ENCODE peak calls at places on chromosome 7, in four cellular contexts. R is lower leg skin; I is CD4-positive, alpha-beta T cell; O is tibial artery. B is an unnamed sample.

GRCh38 chr7:116438274-116438673 is 61.3 kb upstream of the CAV2 start:
- DNase-seq in R (no peak), I (no peak), O (no peak), B (no peak)

GRCh38 chr7:155490697-155491628 is 33.0 kb downstream of the EN2 start:
- DNase-seq in R (peak; percentile 24), I (no peak), O (no peak), B (no peak)

GRCh38 chr7:46257766-46258448 is 336.8 kb upstream of the IGFBP3 start:
- DNase-seq in R (no peak), I (no peak), O (no peak), B (no peak)

GRCh38 chr7:132275811-132276210 is 300.5 kb downstream of the PLXNA4 start:
- DNase-seq in R (no peak), I (no peak), O (no peak), B (no peak)

GRCh38 chr7:149598721-149599308 is 101.2 kb upstream of the ZNF746 start:
- DNase-seq in R (no peak), I (no peak), O (no peak), B (no peak)

GRCh38 chr7:17679427-17679826 is 260.9 kb downstream of the SNX13 start:
- DNase-seq in R (peak; percentile 78), I (no peak), O (peak; percentile 54), B (no peak)

GRCh38 chr7:50047716-50048115 is 45.3 kb downstream of the ZPBP start:
- DNase-seq in R (no peak), I (no peak), O (no peak), B (no peak)

GRCh38 chr7:131108212-131108980 is 219.3 kb upstream of the MKLN1 start:
- DNase-seq in R (no peak), I (no peak), O (no peak), B (no peak)

GRCh38 chr7:151244156-151244870 is 4.2 kb downstream of the SMARCD3 start:
- DNase-seq in R (no peak), I (peak; percentile 42), O (no peak), B (no peak)

GRCh38 chr7:116957874-116958273 is 4.6 kb downstream of the ST7 start:
- DNase-seq in R (no peak), I (no peak), O (no peak), B (no peak)

GRCh38 chr7:151107882-151108281 is 21.6 kb downstream of the AGAP3 start:
- DNase-seq in R (no peak), I (no peak), O (no peak), B (no peak)

GRCh38 chr7:98727146-98727709 is 110.1 kb downstream of the NPTX2 start:
- DNase-seq in R (no peak), I (no peak), O (no peak), B (no peak)

GRCh38 chr7:46178685-46179084 is 257.6 kb upstream of the IGFBP3 start:
- DNase-seq in R (no peak), I (no peak), O (no peak), B (no peak)

GRCh38 chr7:130356121-130356759 is 11.6 kb downstream of the CPA5 start:
- DNase-seq in R (peak; percentile 43), I (no peak), O (peak; percentile 34), B (peak; percentile 80)

GRCh38 chr7:69967699-69968450 is 369.6 kb downstream of the AUTS2 start:
- DNase-seq in R (no peak), I (no peak), O (no peak), B (no peak)

GRCh38 chr7:151315038-151315655 is 26.5 kb upstream of the NUB1 start:
- DNase-seq in R (peak; percentile 80), I (peak; percentile 62), O (peak; percentile 70), B (peak; percentile 78)

GRCh38 chr7:668139-668871 is 58.2 kb upstream of the DNAAF5 start:
- DNase-seq in R (peak; percentile 32), I (no peak), O (peak; percentile 41), B (no peak)

GRCh38 chr7:151121380-151122170 is 35.3 kb downstream of the AGAP3 start:
- DNase-seq in R (no peak), I (no peak), O (no peak), B (no peak)

GRCh38 chr7:74606909-74607255 is 50.6 kb upstream of the GTF2I start:
- DNase-seq in R (no peak), I (no peak), O (no peak), B (no peak)

GRCh38 chr7:81527651-81528050 is 242.2 kb downstream of the HGF start:
- DNase-seq in R (no peak), I (no peak), O (no peak), B (no peak)

GRCh38 chr7:50540785-50541579 is 24.2 kb downstream of the DDC start:
- DNase-seq in R (no peak), I (no peak), O (no peak), B (no peak)

GRCh38 chr7:101913876-101914275 is 96.5 kb downstream of the CUX1 start:
- DNase-seq in R (no peak), I (no peak), O (no peak), B (no peak)

GRCh38 chr7:24970676-24971075 is 9.3 kb downstream of the OSBPL3 start:
- DNase-seq in R (no peak), I (no peak), O (no peak), B (no peak)

GRCh38 chr7:70674268-70675025 is 457.5 kb upstream of the GALNT17 start:
- DNase-seq in R (no peak), I (no peak), O (no peak), B (no peak)

GRCh38 chr7:88218836-88219605 is 817 bp downstream of the SRI start:
- DNase-seq in R (peak; percentile 37), I (no peak), O (peak; percentile 44), B (no peak)

GRCh38 chr7:130895006-130895750 is 161.2 kb upstream of the KLF14 start:
- DNase-seq in R (no peak), I (no peak), O (no peak), B (no peak)

GRCh38 chr7:99498546-99498944 is 1.5 kb downstream of the ZNF394 start:
- DNase-seq in R (no peak), I (no peak), O (no peak), B (no peak)

GRCh38 chr7:92730808-92731207 is 105.6 kb downstream of the CDK6 start:
- DNase-seq in R (no peak), I (no peak), O (no peak), B (no peak)

GRCh38 chr7:37128644-37129043 is 320.0 kb downstream of the ELMO1 start:
- DNase-seq in R (no peak), I (no peak), O (no peak), B (no peak)

GRCh38 chr7:26555971-26556830 is 264.5 kb downstream of the SNX10 start:
- DNase-seq in R (no peak), I (no peak), O (no peak), B (no peak)

GRCh38 chr7:108094933-108095710 is 35.0 kb downstream of the LAMB4 start:
- DNase-seq in R (peak; percentile 78), I (no peak), O (peak; percentile 43), B (no peak)

DNA sequence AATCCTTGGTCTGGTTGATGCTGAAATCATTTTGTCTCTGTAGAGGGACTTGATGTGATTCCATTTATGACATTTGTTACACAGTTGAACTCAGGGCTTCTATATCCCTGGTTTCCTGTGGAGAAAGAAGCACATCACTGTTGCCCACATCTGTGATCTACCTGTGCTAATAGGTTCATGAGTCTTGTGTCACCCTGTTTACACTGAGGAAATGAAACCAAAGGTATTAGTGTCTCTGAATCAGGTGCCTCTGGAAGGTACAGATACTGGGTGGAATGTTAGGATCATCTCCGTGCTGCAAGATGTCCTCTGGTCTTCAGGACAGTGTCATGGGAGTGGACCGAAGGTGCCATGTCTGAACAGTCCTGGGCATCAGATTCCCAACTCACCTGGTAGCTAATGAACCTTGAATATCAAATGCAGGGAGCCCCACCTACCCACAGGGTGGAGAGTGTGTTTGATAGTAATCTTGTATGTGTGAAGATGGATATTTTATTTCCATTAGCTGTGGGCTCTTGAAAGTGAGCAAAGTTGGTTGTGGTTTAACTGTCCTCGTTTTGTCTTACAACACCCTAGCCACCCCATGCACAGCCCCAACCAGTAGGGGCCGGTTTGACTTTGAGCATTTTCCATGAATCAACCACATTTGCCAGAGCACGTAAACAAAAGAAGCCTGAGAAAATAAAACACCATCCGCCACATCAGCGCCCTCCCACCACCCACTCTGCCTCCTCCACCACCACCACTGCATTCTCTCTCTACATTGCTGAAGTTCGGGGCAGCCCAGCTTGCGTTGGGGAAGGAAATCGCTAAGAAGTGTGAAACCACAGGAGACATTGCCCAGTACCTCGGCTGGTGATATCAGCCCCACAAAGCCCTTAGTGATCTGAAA is 40.7 kb downstream of the TARP start:
- DNase-seq in R (no peak), I (peak; percentile 38), O (no peak), B (no peak)
- TF ChIP-seq CTCF in R (no peak), I (no peak), O (no peak), B (no peak)

DNA sequence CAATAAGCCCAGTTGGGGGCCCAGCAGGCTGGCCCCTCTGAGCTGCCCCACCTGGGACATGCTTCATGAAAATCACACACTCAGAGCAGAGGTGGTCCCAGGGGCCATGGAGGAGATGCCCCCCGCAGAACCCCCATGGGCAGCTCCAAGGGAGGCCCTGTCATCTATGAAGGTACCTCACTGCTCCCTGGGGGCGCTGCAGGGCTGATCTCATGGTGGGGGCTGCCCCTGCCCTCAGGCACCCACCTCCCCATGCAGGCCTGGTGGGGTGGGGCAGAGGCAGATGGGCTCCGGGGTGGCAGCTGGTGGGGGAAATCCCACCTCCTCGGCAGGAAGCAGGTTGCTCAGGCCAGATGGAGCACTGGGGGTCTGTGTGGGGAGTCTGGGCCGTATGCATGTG is 60.5 kb downstream of the YKT6 start:
- DNase-seq in R (no peak), I (no peak), O (no peak), B (no peak)
- TF ChIP-seq CTCF in R (no peak), I (no peak), O (no peak), B (no peak)

GRCh38 chr7:124996778-124997177 is 67.2 kb upstream of the POT1 start:
- DNase-seq in R (no peak), I (no peak), O (no peak), B (no peak)
- TF ChIP-seq CTCF in R (no peak), I (no peak), O (no peak), B (no peak)

GRCh38 chr7:148142660-148143248 is 447.8 kb upstream of the C7orf33 start:
- DNase-seq in R (no peak), I (no peak), O (no peak), B (no peak)
- TF ChIP-seq CTCF in R (no peak), I (no peak), O (peak; percentile 22), B (peak; percentile 43)